ENCODE peak calls at places on chromosomes 5 and 9, in ten cellular contexts. One of them, this sample, is unnamed.

GRCh38 chr5:65742565-65743231 is 20.7 kb downstream of the NLN start:
- DNase-seq in WTC11: no peak
- DNase-seq in nephron progenitor cell: no peak
- DNase-seq in amniotic stem cell: peak; percentile 56
- DNase-seq in left ventricle myocardium inferior: no peak
- DNase-seq in mesothelial cell of epicardium: no peak
- DNase-seq in stimulated activated CD4-positive, alpha-beta T cell treated with anti-CD3 and anti-CD28 coated beads, Interleukin-15, amount 100 ng/mL, for 1 hour: no peak
- DNase-seq in stimulated activated naive B cell treated with anti-CD40 and anti-IgM and Interleukin-4, amounts not matched to agents 10 μg/mL and 1 μg/mL and 100 μg/mL, for 72 hours: no peak
- DNase-seq in stromal cell of bone marrow: peak; percentile 75
- DNase-seq in fibroblast of lung: peak; percentile 83
- DNase-seq in this sample: no peak

GRCh38 chr5:158952951-158953350 is 146.8 kb downstream of the EBF1 start:
- DNase-seq in WTC11: no peak
- DNase-seq in nephron progenitor cell: no peak
- DNase-seq in amniotic stem cell: no peak
- DNase-seq in left ventricle myocardium inferior: no peak
- DNase-seq in mesothelial cell of epicardium: no peak
- DNase-seq in stimulated activated CD4-positive, alpha-beta T cell treated with anti-CD3 and anti-CD28 coated beads, Interleukin-15, amount 100 ng/mL, for 1 hour: no peak
- DNase-seq in stimulated activated naive B cell treated with anti-CD40 and anti-IgM and Interleukin-4, amounts not matched to agents 10 μg/mL and 1 μg/mL and 100 μg/mL, for 72 hours: no peak
- DNase-seq in stromal cell of bone marrow: no peak
- DNase-seq in fibroblast of lung: no peak
- DNase-seq in this sample: no peak

GRCh38 chr5:135449608-135450007 is 2.5 kb upstream of the DCANP1 start:
- DNase-seq in WTC11: no peak
- DNase-seq in nephron progenitor cell: no peak
- DNase-seq in amniotic stem cell: no peak
- DNase-seq in left ventricle myocardium inferior: no peak
- DNase-seq in mesothelial cell of epicardium: no peak
- DNase-seq in stimulated activated CD4-positive, alpha-beta T cell treated with anti-CD3 and anti-CD28 coated beads, Interleukin-15, amount 100 ng/mL, for 1 hour: no peak
- DNase-seq in stimulated activated naive B cell treated with anti-CD40 and anti-IgM and Interleukin-4, amounts not matched to agents 10 μg/mL and 1 μg/mL and 100 μg/mL, for 72 hours: no peak
- DNase-seq in stromal cell of bone marrow: no peak
- DNase-seq in fibroblast of lung: no peak
- DNase-seq in this sample: no peak

GRCh38 chr9:79674052-79674777 is 102.5 kb downstream of the TLE4 start:
- DNase-seq in WTC11: no peak
- DNase-seq in nephron progenitor cell: no peak
- DNase-seq in amniotic stem cell: no peak
- DNase-seq in left ventricle myocardium inferior: no peak
- DNase-seq in mesothelial cell of epicardium: no peak
- DNase-seq in stimulated activated CD4-positive, alpha-beta T cell treated with anti-CD3 and anti-CD28 coated beads, Interleukin-15, amount 100 ng/mL, for 1 hour: no peak
- DNase-seq in stimulated activated naive B cell treated with anti-CD40 and anti-IgM and Interleukin-4, amounts not matched to agents 10 μg/mL and 1 μg/mL and 100 μg/mL, for 72 hours: no peak
- DNase-seq in stromal cell of bone marrow: no peak
- DNase-seq in fibroblast of lung: no peak
- DNase-seq in this sample: no peak

GRCh38 chr5:159262472-159262858 is 625 bp upstream of the UBLCP1 start:
- DNase-seq in WTC11: no peak
- DNase-seq in nephron progenitor cell: no peak
- DNase-seq in amniotic stem cell: peak; percentile 13
- DNase-seq in left ventricle myocardium inferior: no peak
- DNase-seq in mesothelial cell of epicardium: no peak
- DNase-seq in stimulated activated CD4-positive, alpha-beta T cell treated with anti-CD3 and anti-CD28 coated beads, Interleukin-15, amount 100 ng/mL, for 1 hour: no peak
- DNase-seq in stimulated activated naive B cell treated with anti-CD40 and anti-IgM and Interleukin-4, amounts not matched to agents 10 μg/mL and 1 μg/mL and 100 μg/mL, for 72 hours: no peak
- DNase-seq in stromal cell of bone marrow: no peak
- DNase-seq in fibroblast of lung: peak; percentile 45
- DNase-seq in this sample: no peak

GRCh38 chr9:111458139-111459009 is 25.8 kb downstream of the ECPAS start:
- DNase-seq in WTC11: no peak
- DNase-seq in nephron progenitor cell: no peak
- DNase-seq in amniotic stem cell: no peak
- DNase-seq in left ventricle myocardium inferior: no peak
- DNase-seq in mesothelial cell of epicardium: no peak
- DNase-seq in stimulated activated CD4-positive, alpha-beta T cell treated with anti-CD3 and anti-CD28 coated beads, Interleukin-15, amount 100 ng/mL, for 1 hour: no peak
- DNase-seq in stimulated activated naive B cell treated with anti-CD40 and anti-IgM and Interleukin-4, amounts not matched to agents 10 μg/mL and 1 μg/mL and 100 μg/mL, for 72 hours: no peak
- DNase-seq in stromal cell of bone marrow: no peak
- DNase-seq in fibroblast of lung: no peak
- DNase-seq in this sample: no peak

GRCh38 chr9:130426883-130427282 is 17.9 kb upstream of the ASS1 start:
- DNase-seq in WTC11: no peak
- DNase-seq in nephron progenitor cell: peak; percentile 33
- DNase-seq in amniotic stem cell: no peak
- DNase-seq in left ventricle myocardium inferior: no peak
- DNase-seq in mesothelial cell of epicardium: no peak
- DNase-seq in stimulated activated CD4-positive, alpha-beta T cell treated with anti-CD3 and anti-CD28 coated beads, Interleukin-15, amount 100 ng/mL, for 1 hour: no peak
- DNase-seq in stimulated activated naive B cell treated with anti-CD40 and anti-IgM and Interleukin-4, amounts not matched to agents 10 μg/mL and 1 μg/mL and 100 μg/mL, for 72 hours: no peak
- DNase-seq in stromal cell of bone marrow: peak; percentile 89
- DNase-seq in fibroblast of lung: peak; percentile 64
- DNase-seq in this sample: no peak

GRCh38 chr5:96821260-96821916 is 13.6 kb upstream of the ERAP1 start:
- DNase-seq in WTC11: no peak
- DNase-seq in nephron progenitor cell: no peak
- DNase-seq in amniotic stem cell: no peak
- DNase-seq in left ventricle myocardium inferior: no peak
- DNase-seq in mesothelial cell of epicardium: no peak
- DNase-seq in stimulated activated CD4-positive, alpha-beta T cell treated with anti-CD3 and anti-CD28 coated beads, Interleukin-15, amount 100 ng/mL, for 1 hour: no peak
- DNase-seq in stimulated activated naive B cell treated with anti-CD40 and anti-IgM and Interleukin-4, amounts not matched to agents 10 μg/mL and 1 μg/mL and 100 μg/mL, for 72 hours: no peak
- DNase-seq in stromal cell of bone marrow: no peak
- DNase-seq in fibroblast of lung: peak; percentile 16
- DNase-seq in this sample: no peak

GRCh38 chr9:84917366-84918063 is 248.0 kb downstream of the NTRK2 start:
- DNase-seq in WTC11: no peak
- DNase-seq in nephron progenitor cell: no peak
- DNase-seq in amniotic stem cell: no peak
- DNase-seq in left ventricle myocardium inferior: no peak
- DNase-seq in mesothelial cell of epicardium: no peak
- DNase-seq in stimulated activated CD4-positive, alpha-beta T cell treated with anti-CD3 and anti-CD28 coated beads, Interleukin-15, amount 100 ng/mL, for 1 hour: no peak
- DNase-seq in stimulated activated naive B cell treated with anti-CD40 and anti-IgM and Interleukin-4, amounts not matched to agents 10 μg/mL and 1 μg/mL and 100 μg/mL, for 72 hours: no peak
- DNase-seq in stromal cell of bone marrow: no peak
- DNase-seq in fibroblast of lung: no peak
- DNase-seq in this sample: no peak

GRCh38 chr5:96134886-96135285 is 173.2 kb upstream of the ELL2 start:
- DNase-seq in WTC11: no peak
- DNase-seq in nephron progenitor cell: no peak
- DNase-seq in amniotic stem cell: no peak
- DNase-seq in left ventricle myocardium inferior: no peak
- DNase-seq in mesothelial cell of epicardium: no peak
- DNase-seq in stimulated activated CD4-positive, alpha-beta T cell treated with anti-CD3 and anti-CD28 coated beads, Interleukin-15, amount 100 ng/mL, for 1 hour: no peak
- DNase-seq in stimulated activated naive B cell treated with anti-CD40 and anti-IgM and Interleukin-4, amounts not matched to agents 10 μg/mL and 1 μg/mL and 100 μg/mL, for 72 hours: no peak
- DNase-seq in stromal cell of bone marrow: no peak
- DNase-seq in fibroblast of lung: no peak
- DNase-seq in this sample: no peak

This sample was measured in breast epithelium.